ENCODE peak calls at places on chromosomes 5 and 9, in five cellular contexts. I, A, H, X and G are unnamed samples.

GRCh38 chr5:10595678-10596309 is 31.9 kb downstream of the ANKRD33B start:
- DNase-seq in I (peak; percentile 73), A (peak; percentile 45), H (no peak), X (no peak), G (no peak)

GRCh38 chr5:10251409-10251808 is 1.3 kb downstream of the CCT5 start:
- DNase-seq in I (no peak), A (no peak), H (no peak), X (no peak), G (no peak)

GRCh38 chr5:1515311-1515920 is 8.3 kb downstream of the LPCAT1 start:
- DNase-seq in I (peak; percentile 14), A (peak; percentile 45), H (no peak), X (peak; percentile 20), G (no peak)

GRCh38 chr9:137319976-137320551 is 18.0 kb upstream of the NRARP start:
- DNase-seq in I (no peak), A (no peak), H (peak; percentile 43), X (no peak), G (no peak)

GRCh38 chr5:37133939-37134338 is 115.2 kb downstream of the CPLANE1 start:
- DNase-seq in I (no peak), A (no peak), H (no peak), X (no peak), G (no peak)

GRCh38 chr9:79134654-79135053 is 437.1 kb upstream of the TLE4 start:
- DNase-seq in I (peak; percentile 4), A (no peak), H (no peak), X (no peak), G (no peak)

GRCh38 chr5:170896779-170897178 is 35.0 kb downstream of the RANBP17 start:
- DNase-seq in I (no peak), A (no peak), H (peak; percentile 31), X (no peak), G (no peak)

GRCh38 chr9:98573749-98574278 is 134.9 kb downstream of the GABBR2 start:
- DNase-seq in I (no peak), A (no peak), H (no peak), X (no peak), G (no peak)

GRCh38 chr5:132417461-132417860 is 48.0 kb downstream of the SLC22A5 start:
- DNase-seq in I (no peak), A (no peak), H (no peak), X (no peak), G (no peak)

GRCh38 chr9:126754436-126755324 is 50.2 kb upstream of the ZBTB43 start:
- DNase-seq in I (no peak), A (peak; percentile 26), H (no peak), X (no peak), G (no peak)

GRCh38 chr9:112193562-112194288 is 18.6 kb upstream of the SUSD1 start:
- DNase-seq in I (no peak), A (no peak), H (no peak), X (no peak), G (no peak)

GRCh38 chr5:36944607-36945225 is 68.1 kb downstream of the NIPBL start:
- DNase-seq in I (no peak), A (no peak), H (no peak), X (no peak), G (peak; percentile 77)

GRCh38 chr5:4164167-4164566 is 568.5 kb downstream of the IRX1 start:
- DNase-seq in I (no peak), A (no peak), H (no peak), X (no peak), G (no peak)

GRCh38 chr9:69421908-69422801 is 97.1 kb downstream of the ENTREP1 start:
- DNase-seq in I (peak; percentile 38), A (peak; percentile 68), H (peak; percentile 43), X (no peak), G (peak; percentile 44)

GRCh38 chr5:31481531-31481930 is 50.4 kb downstream of the DROSHA start:
- DNase-seq in I (no peak), A (no peak), H (no peak), X (no peak), G (no peak)

GRCh38 chr9:16210440-16210839 is 657.6 kb downstream of the CCDC171 start:
- DNase-seq in I (no peak), A (no peak), H (no peak), X (no peak), G (no peak)

GRCh38 chr9:128254855-128255759 is 20.7 kb downstream of the GOLGA2 start:
- DNase-seq in I (peak; percentile 53), A (no peak), H (peak; percentile 76), X (peak; percentile 58), G (peak; percentile 29)

GRCh38 chr9:4077499-4078102 is 222.3 kb downstream of the GLIS3 start:
- DNase-seq in I (peak; percentile 18), A (peak; percentile 66), H (peak; percentile 56), X (peak; percentile 27), G (peak; percentile 32)

GRCh38 chr9:36870960-36871359 is 163.1 kb downstream of the PAX5 start:
- DNase-seq in I (no peak), A (no peak), H (peak; percentile 46), X (no peak), G (no peak)

GRCh38 chr9:127941062-127941925 is 3.6 kb upstream of the DPM2 start:
- DNase-seq in I (no peak), A (no peak), H (peak; percentile 27), X (no peak), G (no peak)

GRCh38 chr5:172850454-172850797 is 16.4 kb downstream of the ERGIC1 start:
- DNase-seq in I (no peak), A (no peak), H (no peak), X (no peak), G (no peak)

GRCh38 chr5:75363111-75363510 is 26.1 kb downstream of the HMGCR start:
- DNase-seq in I (no peak), A (no peak), H (no peak), X (no peak), G (no peak)

GRCh38 chr5:34687269-34688011 is 31.3 kb downstream of the RAI14 start:
- DNase-seq in I (no peak), A (no peak), H (no peak), X (no peak), G (no peak)

GRCh38 chr5:44632344-44632743 is 176.4 kb upstream of the MRPS30 start:
- DNase-seq in I (no peak), A (no peak), H (no peak), X (no peak), G (no peak)

GRCh38 chr5:113060410-113061025 is 83.9 kb downstream of the DCP2 start:
- DNase-seq in I (no peak), A (no peak), H (no peak), X (no peak), G (no peak)

GRCh38 chr9:126558051-126558665 is 55.6 kb upstream of the LMX1B start:
- DNase-seq in I (peak; percentile 48), A (peak; percentile 73), H (peak; percentile 73), X (peak; percentile 55), G (peak; percentile 39)

GRCh38 chr5:42360061-42360460 is 63.2 kb upstream of the GHR start:
- DNase-seq in I (no peak), A (no peak), H (no peak), X (no peak), G (no peak)

GRCh38 chr5:137649228-137649890 is 86.5 kb downstream of the KLHL3 start:
- DNase-seq in I (no peak), A (no peak), H (no peak), X (no peak), G (no peak)

GRCh38 chr9:124044448-124044847 is 32.9 kb downstream of the LHX2 start:
- DNase-seq in I (no peak), A (no peak), H (no peak), X (no peak), G (no peak)

GRCh38 chr9:124045830-124046177 is 34.2 kb downstream of the LHX2 start:
- DNase-seq in I (no peak), A (no peak), H (no peak), X (no peak), G (no peak)

GRCh38 chr9:124047106-124047716 is 35.6 kb downstream of the LHX2 start:
- DNase-seq in I (no peak), A (no peak), H (no peak), X (no peak), G (no peak)

GRCh38 chr9:124046189-124046588 is 34.6 kb downstream of the LHX2 start:
- DNase-seq in I (no peak), A (no peak), H (no peak), X (no peak), G (no peak)

GRCh38 chr9:124045076-124045829 is 33.7 kb downstream of the LHX2 start:
- DNase-seq in I (no peak), A (peak; percentile 59), H (peak; percentile 44), X (no peak), G (no peak)
- H3K4me3 ChIP-seq in I (no peak overlapping the region), A (peak overlapping the region; percentile 50), H (no peak overlapping the region), X (no peak overlapping the region), G (no peak overlapping the region)

GRCh38 chr5:115460476-115460875 is 84.1 kb downstream of the FEM1C start:
- DNase-seq in I (no peak), A (no peak), H (peak; percentile 36), X (no peak), G (no peak)
- H3K4me3 ChIP-seq in I (no peak overlapping the region), A (no peak overlapping the region), H (no peak overlapping the region), X (no peak overlapping the region), G (no peak overlapping the region)

DNA sequence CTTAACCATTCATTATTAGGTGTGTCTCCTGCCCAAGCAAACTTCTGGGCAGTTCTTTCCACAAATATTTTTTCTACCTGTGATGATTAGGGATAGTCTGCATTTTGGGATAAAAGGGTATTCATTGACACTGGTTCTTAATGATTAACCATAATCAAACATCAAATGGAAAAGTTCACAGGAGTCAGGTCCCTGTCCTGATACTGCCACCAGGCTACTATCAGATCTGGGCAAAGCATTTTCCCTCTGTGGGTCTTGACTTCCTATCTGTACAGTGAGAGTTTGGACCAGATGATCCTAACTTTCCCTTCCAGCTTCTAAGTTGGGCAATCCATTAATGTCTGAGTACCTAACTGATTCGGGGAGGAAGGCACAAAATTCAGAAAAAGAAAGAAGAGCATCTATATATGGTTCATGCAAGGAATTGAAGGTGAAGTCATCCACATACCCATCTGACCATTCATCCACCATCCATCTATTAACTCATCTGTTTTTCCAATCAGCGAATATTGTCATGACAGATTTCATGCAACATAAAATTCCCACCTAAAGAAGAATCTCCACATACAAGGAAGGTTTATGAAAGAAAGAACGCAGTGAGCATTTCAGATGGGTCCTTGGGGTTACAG is 164.5 kb downstream of the GRIA1 start:
- DNase-seq in I (no peak), A (no peak), H (no peak), X (no peak), G (no peak)
- H3K4me3 ChIP-seq in I (no peak overlapping the region), A (no peak overlapping the region), H (no peak overlapping the region), X (no peak overlapping the region), G (no peak overlapping the region)

DNA sequence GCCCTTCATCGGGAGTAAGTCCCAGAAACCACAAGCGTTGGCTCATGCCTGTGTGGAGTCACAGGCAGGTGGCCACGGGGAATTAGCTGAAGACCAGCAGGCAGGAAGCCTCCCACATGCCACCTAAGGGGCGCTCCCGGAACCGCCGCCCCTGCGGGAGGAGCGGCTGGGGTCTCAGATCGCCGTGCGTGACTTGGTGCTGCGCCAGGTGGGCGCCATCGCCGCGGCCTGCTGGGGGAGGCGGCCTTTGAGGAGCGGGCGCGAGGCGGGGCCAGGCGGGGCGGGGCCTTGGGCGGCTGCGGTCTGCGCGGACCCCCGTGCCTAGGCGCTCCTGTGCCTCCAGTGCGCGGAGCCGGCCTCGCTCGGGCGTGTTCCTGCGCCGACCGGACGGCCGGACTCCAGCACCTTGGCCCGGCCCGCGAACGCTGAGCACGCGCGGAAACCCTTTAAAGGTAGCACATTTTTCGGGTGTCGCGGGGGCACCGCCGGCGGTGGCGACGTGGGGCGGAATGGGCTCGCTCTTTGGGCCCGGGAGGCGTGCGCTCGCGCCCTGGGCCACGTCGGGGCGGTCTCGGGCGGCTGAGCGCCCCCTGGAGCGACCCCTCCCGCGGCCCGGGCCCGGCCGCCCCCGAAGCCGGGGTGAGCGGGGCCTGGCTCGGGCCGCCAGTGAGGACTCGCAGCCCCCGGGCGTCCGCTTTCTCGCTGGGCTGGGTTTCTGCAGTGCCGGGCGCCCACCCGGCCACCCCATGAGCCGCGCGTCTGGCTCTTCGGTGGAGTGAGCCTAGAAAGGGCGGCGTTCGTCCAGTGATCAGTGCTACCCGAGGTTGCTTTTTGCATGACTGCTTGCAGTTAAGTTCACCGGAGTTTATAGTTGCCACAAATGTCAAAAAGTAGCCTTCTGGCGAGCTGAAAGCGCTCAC is 24.5 kb downstream of the LECT2 start:
- DNase-seq in I (no peak), A (no peak), H (peak; percentile 17), X (no peak), G (no peak)
- H3K4me3 ChIP-seq in I (no peak overlapping the region), A (peak overlapping the region; percentile 56), H (no peak overlapping the region), X (no peak overlapping the region), G (no peak overlapping the region)